ENCODE peak calls at places on chromosomes 13 and 19, in ten cellular contexts. V is BE2C; S is lung microvascular endothelial cell; P is activated naive CD4-positive, alpha-beta T cell treated with Interleukin-2 at 50 U/mL for 16 hours; C is caudate nucleus; D is substantia nigra; Y is suprapubic skin; T is stimulated activated CD8-positive, alpha-beta memory T cell treated with anti-CD3 and anti-CD28 coated beads, Interleukin-15, amount 100 ng/mL, for 24 hours; I is T1000; Z is NCI-H774. Q is an unnamed sample.

GRCh38 chr13:113551081-113552000 is 33.2 kb upstream of the TFDP1 start:
- DNase-seq in V (no peak), S (no peak), P (no peak), C (no peak), D (no peak), Y (no peak), T (no peak), I (no peak), Z (peak; percentile 84), Q (no peak)

GRCh38 chr19:1774999-1775772 is 21.9 kb downstream of the ONECUT3 start:
- DNase-seq in V (peak; percentile 54), S (no peak), P (no peak), C (no peak), D (no peak), Y (no peak), T (no peak), I (peak; percentile 68), Z (no peak), Q (peak; percentile 35)

GRCh38 chr13:44174769-44175425 is 198.7 kb upstream of the SERP2 start:
- DNase-seq in V (no peak), S (no peak), P (no peak), C (no peak), D (no peak), Y (no peak), T (no peak), I (no peak), Z (no peak), Q (no peak)

GRCh38 chr13:31922724-31923123 is 108.8 kb upstream of the FRY start:
- DNase-seq in V (no peak), S (no peak), P (no peak), C (no peak), D (no peak), Y (no peak), T (no peak), I (no peak), Z (no peak), Q (no peak)

GRCh38 chr13:22944378-22944777 is 236.4 kb upstream of the SGCG start:
- DNase-seq in V (no peak), S (no peak), P (no peak), C (no peak), D (no peak), Y (no peak), T (no peak), I (no peak), Z (no peak), Q (no peak)

GRCh38 chr19:10230155-10230903 is 802 bp downstream of the S1PR2 start:
- DNase-seq in V (peak; percentile 30), S (peak; percentile 13), P (peak; percentile 80), C (no peak), D (no peak), Y (peak; percentile 83), T (peak; percentile 19), I (no peak), Z (no peak), Q (peak; percentile 44)

GRCh38 chr13:36752673-36753072 is 66.3 kb upstream of the RFXAP start:
- DNase-seq in V (no peak), S (no peak), P (no peak), C (no peak), D (no peak), Y (no peak), T (no peak), I (no peak), Z (no peak), Q (no peak)

GRCh38 chr19:23998568-23998967 is 83.9 kb downstream of the ZNF726 start:
- DNase-seq in V (no peak), S (no peak), P (no peak), C (no peak), D (no peak), Y (no peak), T (no peak), I (no peak), Z (no peak), Q (no peak)

GRCh38 chr13:97306646-97307045 is 84.5 kb downstream of the MBNL2 start:
- DNase-seq in V (no peak), S (no peak), P (no peak), C (no peak), D (no peak), Y (no peak), T (no peak), I (no peak), Z (no peak), Q (no peak)

GRCh38 chr19:34676697-34677385 is at the start of gene SCGB2B2:
- DNase-seq in V (peak; percentile 64), S (no peak), P (no peak), C (peak; percentile 93), D (peak; percentile 69), Y (no peak), T (no peak), I (no peak), Z (peak; percentile 86), Q (peak; percentile 73)